ENCODE peak calls at places on chromosomes 5 and 9, in seven cellular contexts. H, E, Z, B, U, Q and V are unnamed samples.

GRCh38 chr5:40678021-40678939 is 1.4 kb upstream of the PTGER4 start:
- DNase-seq in U (no peak), B (no peak), H (no peak), E (no peak), Q (no peak), Z (no peak), V (no peak)

GRCh38 chr5:9196403-9197224 is 349.3 kb downstream of the SEMA5A start:
- DNase-seq in U (no peak), H (no peak), E (no peak), Z (no peak), B (no peak), Q (peak; percentile 63), V (peak; percentile 42)

GRCh38 chr9:111994831-111995458 is 98.3 kb downstream of the UGCG start:
- DNase-seq in H (peak; percentile 43), U (no peak), B (no peak), E (no peak), Z (no peak), Q (no peak), V (no peak)

GRCh38 chr9:38073882-38074281 is 4.9 kb upstream of the SHB start:
- DNase-seq in H (no peak), B (no peak), Z (no peak), Q (no peak), E (no peak), U (no peak), V (no peak)

GRCh38 chr5:144205141-144205551 is 34.5 kb downstream of the KCTD16 start:
- DNase-seq in Q (no peak), H (peak; percentile 66), E (no peak), Z (peak; percentile 83), B (peak; percentile 45), U (no peak), V (no peak)

GRCh38 chr5:16507716-16508115 is 42.1 kb upstream of the ZNF622 start:
- DNase-seq in B (no peak), Z (no peak), H (no peak), Q (no peak), U (no peak), E (no peak), V (no peak)

GRCh38 chr5:61332369-61332745 is 299 bp downstream of the ZSWIM6 start:
- DNase-seq in H (peak; percentile 62), Z (no peak), Q (no peak), U (no peak), E (no peak), B (no peak), V (no peak)

GRCh38 chr5:160271396-160271795 is 41.0 kb downstream of the CCNJL start:
- DNase-seq in U (no peak), H (peak; percentile 34), Q (no peak), E (no peak), B (peak; percentile 43), Z (no peak), V (no peak)

GRCh38 chr5:132257131-132258101 is at the start of gene PDLIM4:
- DNase-seq in U (no peak), E (no peak), Z (peak; percentile 86), H (peak; percentile 74), Q (no peak), B (peak; percentile 50), V (no peak)

GRCh38 chr9:84170521-84171141 is 169.9 kb downstream of the SLC28A3 start:
- DNase-seq in Q (peak; percentile 91), Z (peak; percentile 91), U (peak; percentile 95), B (no peak), E (peak; percentile 92), H (peak; percentile 66), V (peak; percentile 96)

GRCh38 chr9:104810421-104811339 is 46.8 kb downstream of the NIPSNAP3B start:
- DNase-seq in Z (no peak), E (no peak), H (no peak), U (no peak), Q (no peak), B (no peak), V (no peak)

GRCh38 chr9:122116040-122116439 is 22.9 kb upstream of the TTLL11 start:
- DNase-seq in Q (no peak), E (no peak), U (no peak), B (no peak), Z (no peak), H (no peak), V (no peak)

GRCh38 chr9:137319434-137319975 is 17.4 kb upstream of the NRARP start:
- DNase-seq in H (no peak), U (no peak), Z (no peak), E (no peak), B (no peak), Q (no peak), V (no peak)

GRCh38 chr9:137317979-137318511 is 16.0 kb upstream of the NRARP start:
- DNase-seq in E (no peak), B (no peak), Z (no peak), Q (no peak), H (no peak), U (no peak), V (no peak)

GRCh38 chr9:137319976-137320551 is 18.0 kb upstream of the NRARP start:
- DNase-seq in B (peak; percentile 19), E (no peak), U (no peak), H (no peak), Z (no peak), Q (no peak), V (no peak)

GRCh38 chr9:137318565-137318964 is 16.5 kb upstream of the NRARP start:
- DNase-seq in U (no peak), E (no peak), Z (no peak), B (no peak), Q (no peak), H (no peak), V (no peak)

GRCh38 chr9:137318976-137319375 is 16.9 kb upstream of the NRARP start:
- DNase-seq in H (peak; percentile 20), Q (no peak), Z (no peak), U (no peak), B (peak; percentile 58), E (no peak), V (no peak)
- TF ChIP-seq CTCF in H (no peak), Q (peak; percentile 70), Z (peak; percentile 37), U (peak; percentile 27), B (no peak), E (peak; percentile 39), V (no peak)

DNA sequence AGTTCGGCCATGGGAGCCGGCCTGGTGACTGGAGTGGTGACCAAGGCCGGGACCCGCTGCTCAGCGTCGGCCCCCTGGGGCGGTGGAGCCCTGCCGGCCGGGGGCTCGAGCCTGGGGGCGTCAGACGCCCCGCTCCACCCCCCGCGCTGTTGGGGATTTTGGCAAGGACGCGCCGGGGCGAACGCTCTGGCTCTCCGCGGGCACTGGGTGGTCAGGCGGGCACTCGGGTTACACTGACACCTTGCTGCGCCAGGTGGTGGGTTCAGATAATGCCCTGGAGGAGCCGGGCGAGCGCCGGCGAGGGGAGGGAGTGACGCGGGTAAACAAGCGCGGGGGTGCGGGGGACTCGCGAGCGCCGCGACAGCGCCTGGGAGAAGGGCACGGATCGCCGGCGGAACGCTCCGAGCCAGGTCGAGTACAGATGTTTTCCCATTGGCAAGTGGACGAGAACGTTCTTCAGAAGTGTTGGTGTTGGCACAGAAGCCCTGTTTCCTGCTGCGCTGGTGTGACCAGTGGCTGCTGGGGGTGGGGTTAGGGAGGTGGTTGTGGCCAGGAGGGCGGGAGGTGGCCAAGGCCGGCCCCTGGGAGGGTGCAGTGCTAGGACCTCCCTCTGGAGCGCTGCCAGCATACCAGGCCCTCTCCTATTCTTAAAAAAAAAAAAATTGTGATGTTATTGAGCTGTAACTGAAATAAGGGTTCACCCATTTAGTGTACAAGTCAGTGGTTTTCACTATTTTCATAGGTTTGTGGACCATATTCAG is 773 bp downstream of the SQSTM1 start:
- DNase-seq in E (peak; percentile 60), U (peak; percentile 74), Q (peak; percentile 76), H (peak; percentile 94), B (peak; percentile 86), Z (peak; percentile 95), V (peak; percentile 75)
- TF ChIP-seq CTCF in E (no peak), U (no peak), Q (no peak), H (no peak), B (no peak), Z (no peak), V (no peak)

GRCh38 chr9:86434039-86434726 is 80.0 kb upstream of the TUT7 start:
- DNase-seq in B (peak; percentile 22), Q (peak; percentile 66), Z (no peak), U (peak; percentile 64), E (no peak), H (peak; percentile 81), V (peak; percentile 49)
- TF ChIP-seq CTCF in B (peak; percentile 48), Q (peak; percentile 78), Z (peak; percentile 86), U (peak; percentile 71), E (peak; percentile 78), H (peak; percentile 95), V (peak; percentile 89)

GRCh38 chr5:112691758-112692157 is 45.9 kb upstream of the APC start:
- DNase-seq in H (no peak), B (peak; percentile 47), Z (no peak), Q (no peak), E (no peak), U (no peak), V (no peak)
- TF ChIP-seq CTCF in H (peak; percentile 15), B (no peak), Z (peak; percentile 17), Q (peak; percentile 28), E (peak; percentile 27), U (peak; percentile 30), V (peak; percentile 38)

GRCh38 chr9:12554636-12555035 is 138.5 kb upstream of the TYRP1 start:
- DNase-seq in Q (no peak), E (no peak), B (peak; percentile 26), U (no peak), Z (no peak), H (peak; percentile 40), V (no peak)
- TF ChIP-seq CTCF in Q (peak; percentile 7), E (no peak), B (peak; percentile 31), U (peak; percentile 17), Z (peak; percentile 57), H (peak; percentile 43), V (no peak)

GRCh38 chr5:108341866-108342265 is 40.0 kb downstream of the FBXL17 start:
- DNase-seq in Q (no peak), Z (no peak), H (no peak), U (no peak), E (no peak), B (no peak), V (no peak)

GRCh38 chr5:108340131-108340530 is 41.8 kb downstream of the FBXL17 start:
- DNase-seq in Z (no peak), U (no peak), B (no peak), H (no peak), Q (no peak), E (no peak), V (no peak)

GRCh38 chr5:108344103-108344822 is 37.6 kb downstream of the FBXL17 start:
- DNase-seq in B (no peak), Q (no peak), U (no peak), E (no peak), H (no peak), Z (no peak), V (no peak)

GRCh38 chr5:108345541-108346171 is 36.2 kb downstream of the FBXL17 start:
- DNase-seq in Z (no peak), H (peak; percentile 65), Q (no peak), B (no peak), U (peak; percentile 19), E (no peak), V (peak; percentile 13)
- TF ChIP-seq CTCF in Z (peak; percentile 61), H (peak; percentile 71), Q (peak; percentile 17), B (peak; percentile 34), U (no peak), E (peak; percentile 24), V (peak; percentile 42)